ENCODE peak calls at places on chromosomes 4 and X, in six cellular contexts. A is neuronal stem cell, U is uterus, T is thoracic aorta, Y is testis, Z is heart left ventricle. S is an unnamed sample.

GRCh38 chrX:44507292-44507691 is 35.4 kb downstream of the FUNDC1 start:
- DNase-seq in Z (no peak), U (no peak), A (no peak), Y (no peak), T (no peak), S (no peak)

GRCh38 chr4:139959398-139959797 is 194.6 kb downstream of the MAML3 start:
- DNase-seq in Z (no peak), A (no peak), Y (no peak), T (no peak), U (no peak), S (no peak)

GRCh38 chr4:86338521-86338920 is 21.3 kb downstream of the MAPK10 start:
- DNase-seq in U (no peak), T (no peak), A (no peak), Y (no peak), Z (no peak), S (no peak)

GRCh38 chr4:7324651-7325121 is 110.0 kb downstream of the PSAPL1 start:
- DNase-seq in A (no peak), T (no peak), U (no peak), Z (no peak), Y (no peak), S (peak; percentile 68)

GRCh38 chr4:15711762-15712161 is 8.9 kb downstream of the BST1 start:
- DNase-seq in T (no peak), Y (no peak), U (no peak), A (no peak), Z (no peak), S (no peak)

GRCh38 chr4:76219299-76220055 is 5.9 kb upstream of the SCARB2 start:
- DNase-seq in Z (no peak), U (no peak), A (no peak), T (no peak), Y (no peak), S (no peak)

GRCh38 chr4:7343353-7343655 is 91.4 kb downstream of the PSAPL1 start:
- DNase-seq in T (no peak), Y (no peak), Z (no peak), A (no peak), U (no peak), S (no peak)

GRCh38 chrX:48913605-48914366 is 2.3 kb upstream of the SLC35A2 start:
- DNase-seq in A (no peak), Z (no peak), Y (no peak), T (no peak), U (no peak), S (no peak)

GRCh38 chrX:123917069-123917468 is 44.4 kb upstream of the STAG2 start:
- DNase-seq in Z (no peak), Y (no peak), A (no peak), U (no peak), T (no peak), S (no peak)

GRCh38 chr4:32661229-32661628 is 1941.1 kb downstream of the PCDH7 start:
- DNase-seq in U (no peak), Z (no peak), T (no peak), Y (no peak), A (no peak), S (no peak)

GRCh38 chr4:172232966-172233365 is 419.8 kb downstream of the GALNTL6 start:
- DNase-seq in Z (no peak), U (no peak), A (peak; percentile 6), T (no peak), Y (no peak), S (no peak)

GRCh38 chr4:41985151-41985550 is 3.6 kb downstream of the DCAF4L1 start:
- DNase-seq in T (no peak), U (no peak), A (no peak), Y (no peak), Z (no peak), S (no peak)

GRCh38 chrX:19375546-19375945 is 31.8 kb downstream of the PDHA1 start:
- DNase-seq in U (no peak), A (no peak), T (no peak), Y (no peak), Z (no peak), S (no peak)

GRCh38 chrX:19373034-19373891 is 29.5 kb downstream of the PDHA1 start:
- DNase-seq in A (no peak), Z (no peak), T (no peak), U (no peak), Y (no peak), S (peak; percentile 18)

GRCh38 chrX:19377799-19378198 is 34.1 kb downstream of the PDHA1 start:
- DNase-seq in T (no peak), U (no peak), Y (no peak), A (no peak), Z (no peak), S (no peak)

GRCh38 chrX:19372170-19373033 is 28.7 kb downstream of the PDHA1 start:
- DNase-seq in T (no peak), A (peak; percentile 53), Y (peak; percentile 68), U (peak; percentile 52), Z (peak; percentile 41), S (peak; percentile 76)
- H3K4me3 ChIP-seq in T (peak overlapping the region; percentile 73), A (peak overlapping the region; percentile 36), Y (no peak overlapping the region), U (peak overlapping the region; percentile 33), Z (peak overlapping the region; percentile 56), S (peak overlapping the region; percentile 32)

GRCh38 chrX:18874560-18875255 is 109.2 kb downstream of the PHKA2 start:
- DNase-seq in U (no peak), Y (no peak), A (no peak), T (no peak), Z (no peak), S (no peak)

GRCh38 chrX:18872621-18873020 is 111.3 kb downstream of the PHKA2 start:
- DNase-seq in Z (no peak), T (no peak), Y (no peak), A (no peak), U (no peak), S (no peak)

GRCh38 chrX:18871970-18872369 is 111.9 kb downstream of the PHKA2 start:
- DNase-seq in U (no peak), Y (no peak), Z (no peak), A (no peak), T (no peak), S (no peak)

GRCh38 chrX:18873836-18874235 is 110.1 kb downstream of the PHKA2 start:
- DNase-seq in Z (no peak), A (no peak), U (no peak), Y (no peak), T (no peak), S (no peak)

GRCh38 chrX:18873189-18873791 is 110.6 kb downstream of the PHKA2 start:
- DNase-seq in Z (peak; percentile 15), A (no peak), Y (no peak), T (no peak), U (peak; percentile 75), S (no peak)
- H3K4me3 ChIP-seq in Z (no peak overlapping the region), A (no peak overlapping the region), Y (no peak overlapping the region), T (peak overlapping the region; percentile 55), U (peak overlapping the region; percentile 4), S (no peak overlapping the region)

DNA sequence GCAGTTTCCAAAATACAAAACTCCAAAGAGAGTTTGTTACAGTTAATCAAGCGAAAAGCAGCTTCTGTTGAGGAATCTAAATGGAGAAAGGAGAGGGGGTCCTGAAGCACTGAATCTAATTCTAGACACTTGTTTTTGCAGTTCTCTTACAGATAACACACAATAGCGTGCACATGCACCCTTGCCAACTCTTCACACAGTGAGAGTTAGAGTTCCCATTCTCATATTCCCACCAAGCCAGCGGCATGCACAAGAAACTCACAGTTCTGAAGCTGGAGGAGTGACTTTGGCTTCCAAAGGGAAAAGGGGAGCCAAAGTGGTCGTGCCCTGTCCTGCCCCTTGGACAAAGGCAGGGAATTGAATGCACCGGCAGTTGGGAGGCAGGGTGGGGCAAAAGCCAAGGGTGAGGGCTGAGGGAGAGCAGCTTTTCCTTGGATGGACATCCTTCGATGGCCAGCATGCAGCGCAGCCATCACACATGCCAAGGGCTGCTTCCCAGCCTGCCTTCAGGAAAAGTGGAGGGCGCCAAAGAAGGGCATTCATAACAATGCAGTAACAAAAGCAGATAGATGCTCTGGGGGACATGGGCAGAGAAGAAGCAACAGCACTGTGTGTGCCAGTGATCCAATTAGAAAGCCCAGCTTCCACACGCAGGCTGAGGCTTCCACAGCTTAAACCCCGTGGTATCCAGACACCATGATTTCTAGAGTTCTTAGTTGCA is 71.6 kb downstream of the TSPAN5 start:
- DNase-seq in Z (no peak), U (no peak), T (no peak), Y (no peak), A (no peak), S (no peak)
- H3K4me3 ChIP-seq in Z (no peak overlapping the region), U (no peak overlapping the region), T (no peak overlapping the region), Y (no peak overlapping the region), A (no peak overlapping the region), S (no peak overlapping the region)

GRCh38 chrX:153473126-153473525 is 2.8 kb upstream of the HAUS7 start:
- DNase-seq in A (no peak), Z (no peak), T (no peak), U (no peak), Y (no peak), S (no peak)

GRCh38 chrX:153476628-153477027 is 6.3 kb upstream of the HAUS7 start:
- DNase-seq in A (no peak), Y (peak; percentile 63), U (peak; percentile 65), T (peak; percentile 49), Z (peak; percentile 58), S (peak; percentile 87)

GRCh38 chrX:153475751-153476281 is 5.4 kb upstream of the HAUS7 start:
- DNase-seq in T (no peak), Y (no peak), U (no peak), Z (no peak), A (no peak), S (peak; percentile 43)

GRCh38 chrX:153474266-153474665 is 3.9 kb upstream of the HAUS7 start:
- DNase-seq in T (no peak), A (no peak), Y (no peak), U (no peak), Z (no peak), S (no peak)

GRCh38 chrX:153474718-153475117 is 4.3 kb upstream of the HAUS7 start:
- DNase-seq in Y (peak; percentile 62), U (peak; percentile 77), A (no peak), Z (peak; percentile 74), T (peak; percentile 60), S (no peak)
- H3K4me3 ChIP-seq in Y (no peak overlapping the region), U (peak overlapping the region; percentile 29), A (no peak overlapping the region), Z (peak overlapping the region; percentile 23), T (peak overlapping the region; percentile 50), S (no peak overlapping the region)

GRCh38 chr4:185500576-185500975 is 29.0 kb upstream of the CCDC110 start:
- DNase-seq in T (no peak), U (no peak), Z (no peak), Y (no peak), A (no peak), S (no peak)
- H3K4me3 ChIP-seq in T (no peak overlapping the region), U (no peak overlapping the region), Z (no peak overlapping the region), Y (no peak overlapping the region), A (no peak overlapping the region), S (no peak overlapping the region)